ENCODE peak calls at places on chromosome 7, in six cellular contexts. A is uterus, I is IMR-90, G is adrenal gland, F is psoas muscle, E is upper lobe of left lung. Z is an unnamed sample.

GRCh38 chr7:90455163-90456030 is 14.0 kb upstream of the PTTG1IP2 start:
- DNase-seq in F (no peak), A (no peak), E (no peak), G (no peak), I (peak; percentile 57), Z (peak; percentile 40)

GRCh38 chr7:1193593-1194424 is 33.8 kb upstream of the ZFAND2A start:
- DNase-seq in I (peak; percentile 39), G (peak; percentile 65), A (no peak), E (peak; percentile 83), F (peak; percentile 46), Z (no peak)

GRCh38 chr7:51639661-51640340 is 323.2 kb upstream of the COBL start:
- DNase-seq in F (no peak), I (no peak), G (no peak), A (no peak), E (no peak), Z (no peak)

GRCh38 chr7:116145245-116145852 is 65.0 kb upstream of the TES start:
- DNase-seq in G (no peak), A (no peak), F (no peak), E (no peak), I (peak; percentile 24), Z (no peak)

GRCh38 chr7:15891151-15891842 is 204.8 kb upstream of the MEOX2 start:
- DNase-seq in A (no peak), E (no peak), I (peak; percentile 47), G (no peak), F (no peak), Z (no peak)

GRCh38 chr7:78165454-78165853 is 366.9 kb downstream of the PHTF2 start:
- DNase-seq in A (no peak), F (no peak), E (no peak), G (no peak), I (no peak), Z (no peak)

GRCh38 chr7:4269086-4269485 is 413.0 kb upstream of the FOXK1 start:
- DNase-seq in I (no peak), G (no peak), E (peak; percentile 38), A (no peak), F (no peak), Z (no peak)

GRCh38 chr7:94161476-94161875 is 157.3 kb upstream of the BET1 start:
- DNase-seq in A (no peak), E (no peak), F (no peak), I (no peak), G (no peak), Z (no peak)

GRCh38 chr7:149820622-149821190 is 17.5 kb upstream of the ZNF862 start:
- DNase-seq in A (no peak), I (no peak), G (no peak), F (peak; percentile 13), E (peak; percentile 82), Z (no peak)

GRCh38 chr7:5677538-5678294 is 103.7 kb downstream of the RNF216 start:
- DNase-seq in I (peak; percentile 78), A (peak; percentile 75), E (no peak), G (peak; percentile 58), F (peak; percentile 65), Z (peak; percentile 63)

GRCh38 chr7:55129409-55130078 is 110.7 kb downstream of the EGFR start:
- DNase-seq in E (no peak), F (no peak), I (peak; percentile 79), A (no peak), G (no peak), Z (no peak)

GRCh38 chr7:2330506-2330905 is 16.3 kb upstream of the SNX8 start:
- DNase-seq in F (no peak), E (no peak), I (no peak), A (no peak), G (no peak), Z (no peak)

GRCh38 chr7:1890289-1891235 is 220.5 kb downstream of the ELFN1 start:
- DNase-seq in E (peak; percentile 46), A (no peak), G (no peak), F (no peak), I (no peak), Z (no peak)

GRCh38 chr7:46257766-46258448 is 336.8 kb upstream of the IGFBP3 start:
- DNase-seq in G (no peak), E (no peak), F (no peak), I (peak; percentile 93), A (no peak), Z (peak; percentile 59)

GRCh38 chr7:2290877-2291276 is 23.4 kb downstream of the SNX8 start:
- DNase-seq in E (no peak), G (no peak), F (no peak), A (no peak), I (no peak), Z (no peak)

GRCh38 chr7:149261321-149261828 is 621 bp upstream of the ZNF783 start:
- DNase-seq in F (no peak), I (peak; percentile 52), E (no peak), A (no peak), G (no peak), Z (no peak)

GRCh38 chr7:63030061-63030460 is 968.6 kb upstream of the ZNF722 start:
- DNase-seq in F (no peak), A (no peak), I (no peak), E (no peak), G (no peak), Z (no peak)

GRCh38 chr7:105309235-105310156 is 79.2 kb downstream of the SRPK2 start:
- DNase-seq in E (no peak), F (no peak), G (no peak), I (no peak), A (no peak), Z (no peak)

GRCh38 chr7:139680676-139681462 is 96.9 kb downstream of the HIPK2 start:
- DNase-seq in F (peak; percentile 70), G (no peak), A (no peak), I (peak; percentile 99), E (no peak), Z (peak; percentile 94)

GRCh38 chr7:2613926-2614613 is 17.7 kb upstream of the TTYH3 start:
- DNase-seq in F (peak; percentile 87), I (no peak), E (no peak), A (peak; percentile 68), G (peak; percentile 67), Z (no peak)

GRCh38 chr7:5519515-5519928 is 95.9 kb upstream of the TNRC18 start:
- DNase-seq in G (no peak), F (no peak), E (peak; percentile 59), I (no peak), A (no peak), Z (no peak)

GRCh38 chr7:118013252-118014010 is 140.2 kb upstream of the CTTNBP2 start:
- DNase-seq in A (no peak), G (no peak), I (no peak), E (no peak), F (no peak), Z (no peak)

GRCh38 chr7:155818820-155819168 is 6.5 kb upstream of the SHH start:
- DNase-seq in G (no peak), A (no peak), F (no peak), E (no peak), I (no peak), Z (no peak)

GRCh38 chr7:139722604-139723003 is 55.2 kb downstream of the HIPK2 start:
- DNase-seq in I (no peak), G (no peak), A (no peak), F (no peak), E (no peak), Z (no peak)

GRCh38 chr7:68073701-68074100 is 1077.1 kb downstream of the TYW1 start:
- DNase-seq in G (no peak), I (no peak), E (no peak), F (no peak), A (no peak), Z (no peak)

DNA sequence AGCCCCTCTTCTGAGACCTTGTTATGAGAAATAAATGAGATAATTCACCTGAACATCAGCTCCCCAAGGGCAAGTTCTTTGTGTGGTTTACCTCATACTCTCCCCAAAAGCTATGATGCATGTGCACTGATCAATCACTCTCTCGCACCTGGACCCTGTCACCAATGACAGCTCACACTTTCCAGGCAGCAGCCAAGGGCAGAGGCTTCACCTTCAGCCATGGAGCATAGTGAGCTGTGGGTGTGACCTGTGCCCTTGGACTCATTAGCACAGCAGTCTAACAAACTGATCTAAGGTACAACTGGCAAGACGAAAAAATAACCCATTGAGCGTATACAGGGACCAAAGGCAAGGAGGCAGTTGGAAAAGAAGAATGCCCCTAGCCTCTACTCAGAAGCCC is 17.0 kb downstream of the PDE1C start:
- DNase-seq in I (no peak), A (no peak), G (no peak), F (no peak), E (no peak), Z (no peak)
- H3K4me3 ChIP-seq in I (no peak overlapping the region), A (no peak overlapping the region), G (no peak overlapping the region), F (no peak overlapping the region), E (no peak overlapping the region), Z (no peak overlapping the region)

DNA sequence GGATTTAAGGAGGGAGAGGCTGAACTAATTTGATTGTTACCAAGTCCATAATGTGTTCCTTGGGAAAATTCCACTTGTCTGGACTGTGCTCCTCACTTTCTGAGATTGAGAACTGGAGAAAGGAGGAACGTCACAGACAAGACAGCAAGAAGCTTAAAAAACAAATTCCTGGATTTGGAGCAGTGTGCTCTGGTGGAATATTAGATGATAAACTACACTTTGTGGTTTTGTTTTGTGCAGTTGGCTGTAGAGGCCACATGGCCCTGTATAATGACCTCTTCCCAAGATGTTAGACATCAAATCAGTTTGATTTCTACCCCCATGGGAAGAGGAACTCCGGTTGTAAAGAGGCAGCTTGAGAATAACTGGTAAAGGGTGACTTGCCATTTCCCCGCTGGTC is 421.3 kb upstream of the GALNT17 start:
- DNase-seq in G (no peak), F (no peak), E (no peak), A (no peak), I (no peak), Z (no peak)
- H3K36me3 ChIP-seq in G (no peaks in the 10 kb centered on the region), F (no peaks in the 10 kb centered on the region), E (no peaks in the 10 kb centered on the region), A (no peaks in the 10 kb centered on the region), I (no peaks in the 10 kb centered on the region), Z (no peaks in the 10 kb centered on the region)

GRCh38 chr7:18778594-18778993 is 283.0 kb downstream of the HDAC9 start:
- DNase-seq in G (no peak), A (no peak), E (no peak), F (no peak), I (peak; percentile 63), Z (no peak)

GRCh38 chr7:18772567-18772965 is 277.0 kb downstream of the HDAC9 start:
- DNase-seq in G (no peak), I (no peak), A (no peak), F (no peak), E (no peak), Z (no peak)

GRCh38 chr7:18780266-18780665 is 284.7 kb downstream of the HDAC9 start:
- DNase-seq in A (no peak), G (no peak), I (no peak), F (no peak), E (no peak), Z (no peak)

GRCh38 chr7:18771834-18772566 is 276.5 kb downstream of the HDAC9 start:
- DNase-seq in F (no peak), G (no peak), I (no peak), A (no peak), E (no peak), Z (no peak)

DNA sequence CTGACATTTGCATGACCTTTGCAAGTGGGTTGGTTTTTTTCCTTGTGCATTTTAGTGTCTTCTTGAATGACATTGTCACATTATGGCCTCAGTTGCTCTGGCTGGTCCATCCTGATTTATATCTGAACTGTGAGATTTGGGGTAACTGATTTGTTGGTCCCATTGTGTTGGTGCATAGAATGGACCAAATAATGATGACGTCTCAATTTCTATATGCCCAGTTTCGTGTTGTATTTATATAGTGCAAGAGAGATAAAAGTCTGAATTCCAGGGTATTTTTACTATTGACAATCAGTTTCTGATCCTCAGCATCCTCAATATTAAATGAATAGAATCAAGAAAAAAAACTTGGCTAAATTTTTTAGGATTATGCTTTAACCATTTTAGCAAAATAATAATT is 281.8 kb downstream of the HDAC9 start:
- DNase-seq in E (no peak), A (no peak), G (no peak), I (no peak), F (no peak), Z (no peak)
- H3K4me3 ChIP-seq in E (no peak overlapping the region), A (no peak overlapping the region), G (no peak overlapping the region), I (no peak overlapping the region), F (no peak overlapping the region), Z (no peak overlapping the region)

GRCh38 chr7:151131622-151132293 is 35.7 kb downstream of the GBX1 start:
- DNase-seq in E (peak; percentile 76), A (no peak), F (peak; percentile 14), G (no peak), I (no peak), Z (no peak)
- H3K36me3 ChIP-seq in E (peaks cover 77% of the 10 kb centered on the region), A (no peaks in the 10 kb centered on the region), F (peaks cover 73% of the 10 kb centered on the region), G (peaks cover 74% of the 10 kb centered on the region), I (peaks cover 83% of the 10 kb centered on the region), Z (peaks cover 52% of the 10 kb centered on the region)